ENCODE peak calls at places on chromosomes 2 and 18, in seven cellular contexts. One of them, this sample, is unnamed.

GRCh38 chr18:8506251-8507049 is 102.8 kb upstream of the RAB12 start:
- DNase-seq in posterior vena cava: peak; percentile 64
- DNase-seq in Calu3: no peak
- DNase-seq in stimulated activated CD4-positive, alpha-beta T cell treated with anti-CD3 and anti-CD28 coated beads, Interleukin-1b, Interleukin-23, amount 100 ng/mL, for 4 hours: no peak
- DNase-seq in RWPE1: no peak
- DNase-seq in kidney glomerular epithelial cell: no peak
- DNase-seq in ELF-1: no peak
- DNase-seq in this sample: no peak

GRCh38 chr2:12389354-12390045 is 327.2 kb upstream of the TRIB2 start:
- DNase-seq in posterior vena cava: no peak
- DNase-seq in RWPE1: no peak
- DNase-seq in kidney glomerular epithelial cell: no peak
- DNase-seq in Calu3: no peak
- DNase-seq in stimulated activated CD4-positive, alpha-beta T cell treated with anti-CD3 and anti-CD28 coated beads, Interleukin-1b, Interleukin-23, amount 100 ng/mL, for 4 hours: no peak
- DNase-seq in ELF-1: no peak
- DNase-seq in this sample: no peak

GRCh38 chr2:101628050-101628392 is 69.5 kb upstream of the MAP4K4 start:
- DNase-seq in kidney glomerular epithelial cell: no peak
- DNase-seq in Calu3: no peak
- DNase-seq in RWPE1: no peak
- DNase-seq in ELF-1: no peak
- DNase-seq in stimulated activated CD4-positive, alpha-beta T cell treated with anti-CD3 and anti-CD28 coated beads, Interleukin-1b, Interleukin-23, amount 100 ng/mL, for 4 hours: no peak
- DNase-seq in posterior vena cava: no peak
- DNase-seq in this sample: no peak

GRCh38 chr2:168392031-168392430 is 64.0 kb upstream of the CERS6 start:
- DNase-seq in posterior vena cava: no peak
- DNase-seq in ELF-1: no peak
- DNase-seq in kidney glomerular epithelial cell: no peak
- DNase-seq in RWPE1: no peak
- DNase-seq in Calu3: no peak
- DNase-seq in stimulated activated CD4-positive, alpha-beta T cell treated with anti-CD3 and anti-CD28 coated beads, Interleukin-1b, Interleukin-23, amount 100 ng/mL, for 4 hours: no peak
- DNase-seq in this sample: no peak

GRCh38 chr18:21100141-21100540 is 11.5 kb downstream of the ROCK1 start:
- DNase-seq in Calu3: no peak
- DNase-seq in posterior vena cava: no peak
- DNase-seq in ELF-1: no peak
- DNase-seq in kidney glomerular epithelial cell: peak; percentile 1
- DNase-seq in RWPE1: no peak
- DNase-seq in stimulated activated CD4-positive, alpha-beta T cell treated with anti-CD3 and anti-CD28 coated beads, Interleukin-1b, Interleukin-23, amount 100 ng/mL, for 4 hours: no peak
- DNase-seq in this sample: no peak

GRCh38 chr2:19611491-19612332 is 253.3 kb upstream of the OSR1 start:
- DNase-seq in kidney glomerular epithelial cell: peak; percentile 95
- DNase-seq in Calu3: peak; percentile 34
- DNase-seq in posterior vena cava: no peak
- DNase-seq in ELF-1: no peak
- DNase-seq in stimulated activated CD4-positive, alpha-beta T cell treated with anti-CD3 and anti-CD28 coated beads, Interleukin-1b, Interleukin-23, amount 100 ng/mL, for 4 hours: no peak
- DNase-seq in RWPE1: peak; percentile 68
- DNase-seq in this sample: no peak

GRCh38 chr2:108922141-108922915 is 66.7 kb downstream of the EDAR start:
- DNase-seq in posterior vena cava: peak; percentile 57
- DNase-seq in RWPE1: peak; percentile 71
- DNase-seq in kidney glomerular epithelial cell: no peak
- DNase-seq in Calu3: no peak
- DNase-seq in stimulated activated CD4-positive, alpha-beta T cell treated with anti-CD3 and anti-CD28 coated beads, Interleukin-1b, Interleukin-23, amount 100 ng/mL, for 4 hours: no peak
- DNase-seq in ELF-1: no peak
- DNase-seq in this sample: peak; percentile 69

GRCh38 chr18:39105095-39105494 is 1539.5 kb upstream of the CELF4 start:
- DNase-seq in stimulated activated CD4-positive, alpha-beta T cell treated with anti-CD3 and anti-CD28 coated beads, Interleukin-1b, Interleukin-23, amount 100 ng/mL, for 4 hours: no peak
- DNase-seq in RWPE1: no peak
- DNase-seq in posterior vena cava: no peak
- DNase-seq in ELF-1: no peak
- DNase-seq in kidney glomerular epithelial cell: no peak
- DNase-seq in Calu3: no peak
- DNase-seq in this sample: no peak

GRCh38 chr2:124566518-124566970 is 541.5 kb downstream of the CNTNAP5 start:
- DNase-seq in RWPE1: no peak
- DNase-seq in ELF-1: no peak
- DNase-seq in stimulated activated CD4-positive, alpha-beta T cell treated with anti-CD3 and anti-CD28 coated beads, Interleukin-1b, Interleukin-23, amount 100 ng/mL, for 4 hours: no peak
- DNase-seq in posterior vena cava: no peak
- DNase-seq in kidney glomerular epithelial cell: no peak
- DNase-seq in Calu3: peak; percentile 1
- DNase-seq in this sample: no peak

GRCh38 chr18:79481041-79481790 is 85.5 kb downstream of the NFATC1 start:
- DNase-seq in posterior vena cava: peak; percentile 74
- DNase-seq in Calu3: no peak
- DNase-seq in kidney glomerular epithelial cell: no peak
- DNase-seq in ELF-1: peak; percentile 73
- DNase-seq in RWPE1: no peak
- DNase-seq in stimulated activated CD4-positive, alpha-beta T cell treated with anti-CD3 and anti-CD28 coated beads, Interleukin-1b, Interleukin-23, amount 100 ng/mL, for 4 hours: no peak
- DNase-seq in this sample: peak; percentile 29

GRCh38 chr2:8437949-8438400 is 243.9 kb upstream of the ID2 start:
- DNase-seq in kidney glomerular epithelial cell: no peak
- DNase-seq in posterior vena cava: no peak
- DNase-seq in RWPE1: no peak
- DNase-seq in stimulated activated CD4-positive, alpha-beta T cell treated with anti-CD3 and anti-CD28 coated beads, Interleukin-1b, Interleukin-23, amount 100 ng/mL, for 4 hours: no peak
- DNase-seq in ELF-1: no peak
- DNase-seq in Calu3: no peak
- DNase-seq in this sample: no peak

GRCh38 chr2:96489261-96489660 is 15.9 kb downstream of the NEURL3 start:
- DNase-seq in ELF-1: no peak
- DNase-seq in stimulated activated CD4-positive, alpha-beta T cell treated with anti-CD3 and anti-CD28 coated beads, Interleukin-1b, Interleukin-23, amount 100 ng/mL, for 4 hours: no peak
- DNase-seq in Calu3: no peak
- DNase-seq in posterior vena cava: no peak
- DNase-seq in kidney glomerular epithelial cell: no peak
- DNase-seq in RWPE1: no peak
- DNase-seq in this sample: no peak

GRCh38 chr2:162125138-162125537 is 26.9 kb downstream of the GCG start:
- DNase-seq in Calu3: no peak
- DNase-seq in RWPE1: no peak
- DNase-seq in stimulated activated CD4-positive, alpha-beta T cell treated with anti-CD3 and anti-CD28 coated beads, Interleukin-1b, Interleukin-23, amount 100 ng/mL, for 4 hours: no peak
- DNase-seq in kidney glomerular epithelial cell: peak; percentile 82
- DNase-seq in posterior vena cava: no peak
- DNase-seq in ELF-1: peak; percentile 6
- DNase-seq in this sample: no peak

GRCh38 chr2:70078384-70078783 is 8.9 kb upstream of the PCBP1 start:
- DNase-seq in RWPE1: no peak
- DNase-seq in ELF-1: no peak
- DNase-seq in posterior vena cava: no peak
- DNase-seq in kidney glomerular epithelial cell: no peak
- DNase-seq in Calu3: no peak
- DNase-seq in stimulated activated CD4-positive, alpha-beta T cell treated with anti-CD3 and anti-CD28 coated beads, Interleukin-1b, Interleukin-23, amount 100 ng/mL, for 4 hours: no peak
- DNase-seq in this sample: no peak

GRCh38 chr2:55776479-55776878 is 82.8 kb upstream of the PNPT1 start:
- DNase-seq in RWPE1: peak; percentile 8
- DNase-seq in ELF-1: no peak
- DNase-seq in Calu3: no peak
- DNase-seq in posterior vena cava: no peak
- DNase-seq in stimulated activated CD4-positive, alpha-beta T cell treated with anti-CD3 and anti-CD28 coated beads, Interleukin-1b, Interleukin-23, amount 100 ng/mL, for 4 hours: no peak
- DNase-seq in kidney glomerular epithelial cell: no peak
- DNase-seq in this sample: no peak

GRCh38 chr2:191112448-191112901 is 38.3 kb downstream of the STAT4 start:
- DNase-seq in kidney glomerular epithelial cell: no peak
- DNase-seq in ELF-1: no peak
- DNase-seq in RWPE1: no peak
- DNase-seq in stimulated activated CD4-positive, alpha-beta T cell treated with anti-CD3 and anti-CD28 coated beads, Interleukin-1b, Interleukin-23, amount 100 ng/mL, for 4 hours: no peak
- DNase-seq in posterior vena cava: no peak
- DNase-seq in Calu3: no peak
- DNase-seq in this sample: no peak

GRCh38 chr2:126714191-126714965 is 58.4 kb downstream of the GYPC start:
- DNase-seq in RWPE1: no peak
- DNase-seq in kidney glomerular epithelial cell: no peak
- DNase-seq in posterior vena cava: no peak
- DNase-seq in ELF-1: no peak
- DNase-seq in stimulated activated CD4-positive, alpha-beta T cell treated with anti-CD3 and anti-CD28 coated beads, Interleukin-1b, Interleukin-23, amount 100 ng/mL, for 4 hours: no peak
- DNase-seq in Calu3: no peak
- DNase-seq in this sample: no peak

GRCh38 chr2:77487074-77487803 is 34.9 kb downstream of the LRRTM4 start:
- DNase-seq in RWPE1: no peak
- DNase-seq in posterior vena cava: peak; percentile 80
- DNase-seq in kidney glomerular epithelial cell: no peak
- DNase-seq in stimulated activated CD4-positive, alpha-beta T cell treated with anti-CD3 and anti-CD28 coated beads, Interleukin-1b, Interleukin-23, amount 100 ng/mL, for 4 hours: no peak
- DNase-seq in Calu3: no peak
- DNase-seq in ELF-1: no peak
- DNase-seq in this sample: peak; percentile 23

GRCh38 chr18:46411862-46412690 is 244.9 kb downstream of the LOXHD1 start:
- DNase-seq in posterior vena cava: no peak
- DNase-seq in ELF-1: peak; percentile 68
- DNase-seq in kidney glomerular epithelial cell: no peak
- DNase-seq in Calu3: no peak
- DNase-seq in RWPE1: no peak
- DNase-seq in stimulated activated CD4-positive, alpha-beta T cell treated with anti-CD3 and anti-CD28 coated beads, Interleukin-1b, Interleukin-23, amount 100 ng/mL, for 4 hours: no peak
- DNase-seq in this sample: no peak

GRCh38 chr2:128787616-128788015 is 468.9 kb upstream of the HS6ST1 start:
- DNase-seq in ELF-1: no peak
- DNase-seq in posterior vena cava: no peak
- DNase-seq in Calu3: no peak
- DNase-seq in RWPE1: no peak
- DNase-seq in stimulated activated CD4-positive, alpha-beta T cell treated with anti-CD3 and anti-CD28 coated beads, Interleukin-1b, Interleukin-23, amount 100 ng/mL, for 4 hours: no peak
- DNase-seq in kidney glomerular epithelial cell: no peak
- DNase-seq in this sample: no peak

GRCh38 chr2:145034511-145034910 is 514.6 kb upstream of the ZEB2 start:
- DNase-seq in posterior vena cava: no peak
- DNase-seq in Calu3: no peak
- DNase-seq in stimulated activated CD4-positive, alpha-beta T cell treated with anti-CD3 and anti-CD28 coated beads, Interleukin-1b, Interleukin-23, amount 100 ng/mL, for 4 hours: no peak
- DNase-seq in kidney glomerular epithelial cell: no peak
- DNase-seq in ELF-1: no peak
- DNase-seq in RWPE1: no peak
- DNase-seq in this sample: no peak

GRCh38 chr2:173991857-173992588 is 26.9 kb upstream of the SP3 start:
- DNase-seq in ELF-1: no peak
- DNase-seq in posterior vena cava: peak; percentile 96
- DNase-seq in RWPE1: no peak
- DNase-seq in kidney glomerular epithelial cell: no peak
- DNase-seq in Calu3: no peak
- DNase-seq in stimulated activated CD4-positive, alpha-beta T cell treated with anti-CD3 and anti-CD28 coated beads, Interleukin-1b, Interleukin-23, amount 100 ng/mL, for 4 hours: no peak
- DNase-seq in this sample: no peak

GRCh38 chr2:119425620-119426395 is 5.8 kb upstream of the TMEM37 start:
- DNase-seq in stimulated activated CD4-positive, alpha-beta T cell treated with anti-CD3 and anti-CD28 coated beads, Interleukin-1b, Interleukin-23, amount 100 ng/mL, for 4 hours: no peak
- DNase-seq in ELF-1: no peak
- DNase-seq in posterior vena cava: no peak
- DNase-seq in Calu3: no peak
- DNase-seq in RWPE1: no peak
- DNase-seq in kidney glomerular epithelial cell: no peak
- DNase-seq in this sample: no peak

GRCh38 chr2:44796771-44797170 is 144.7 kb upstream of the SIX3 start:
- DNase-seq in Calu3: no peak
- DNase-seq in kidney glomerular epithelial cell: no peak
- DNase-seq in RWPE1: no peak
- DNase-seq in posterior vena cava: no peak
- DNase-seq in ELF-1: no peak
- DNase-seq in stimulated activated CD4-positive, alpha-beta T cell treated with anti-CD3 and anti-CD28 coated beads, Interleukin-1b, Interleukin-23, amount 100 ng/mL, for 4 hours: no peak
- DNase-seq in this sample: no peak

GRCh38 chr2:95722331-95722730 is 130.5 kb downstream of the TRIM43 start:
- DNase-seq in stimulated activated CD4-positive, alpha-beta T cell treated with anti-CD3 and anti-CD28 coated beads, Interleukin-1b, Interleukin-23, amount 100 ng/mL, for 4 hours: no peak
- DNase-seq in posterior vena cava: no peak
- DNase-seq in RWPE1: no peak
- DNase-seq in Calu3: no peak
- DNase-seq in kidney glomerular epithelial cell: no peak
- DNase-seq in ELF-1: no peak
- DNase-seq in this sample: no peak

GRCh38 chr2:159287733-159288132 is 1.2 kb upstream of the WDSUB1 start:
- DNase-seq in ELF-1: no peak
- DNase-seq in stimulated activated CD4-positive, alpha-beta T cell treated with anti-CD3 and anti-CD28 coated beads, Interleukin-1b, Interleukin-23, amount 100 ng/mL, for 4 hours: no peak
- DNase-seq in kidney glomerular epithelial cell: no peak
- DNase-seq in Calu3: no peak
- DNase-seq in RWPE1: no peak
- DNase-seq in posterior vena cava: no peak
- DNase-seq in this sample: no peak

GRCh38 chr2:145316496-145316895 is 796.6 kb upstream of the ZEB2 start:
- DNase-seq in kidney glomerular epithelial cell: no peak
- DNase-seq in RWPE1: no peak
- DNase-seq in posterior vena cava: no peak
- DNase-seq in Calu3: no peak
- DNase-seq in stimulated activated CD4-positive, alpha-beta T cell treated with anti-CD3 and anti-CD28 coated beads, Interleukin-1b, Interleukin-23, amount 100 ng/mL, for 4 hours: no peak
- DNase-seq in ELF-1: no peak
- DNase-seq in this sample: no peak

GRCh38 chr2:122414911-122415310 is 659.5 kb downstream of the TSN start:
- DNase-seq in stimulated activated CD4-positive, alpha-beta T cell treated with anti-CD3 and anti-CD28 coated beads, Interleukin-1b, Interleukin-23, amount 100 ng/mL, for 4 hours: no peak
- DNase-seq in ELF-1: no peak
- DNase-seq in RWPE1: peak; percentile 61
- DNase-seq in kidney glomerular epithelial cell: peak; percentile 5
- DNase-seq in posterior vena cava: no peak
- DNase-seq in Calu3: peak; percentile 5
- DNase-seq in this sample: no peak

GRCh38 chr2:28495551-28496284 is at the start of gene PLB1:
- DNase-seq in stimulated activated CD4-positive, alpha-beta T cell treated with anti-CD3 and anti-CD28 coated beads, Interleukin-1b, Interleukin-23, amount 100 ng/mL, for 4 hours: no peak
- DNase-seq in kidney glomerular epithelial cell: no peak
- DNase-seq in posterior vena cava: no peak
- DNase-seq in RWPE1: no peak
- DNase-seq in ELF-1: no peak
- DNase-seq in Calu3: no peak
- DNase-seq in this sample: no peak

GRCh38 chr2:182818541-182819308 is 47.7 kb downstream of the FRZB start:
- DNase-seq in Calu3: no peak
- DNase-seq in ELF-1: peak; percentile 76
- DNase-seq in kidney glomerular epithelial cell: no peak
- DNase-seq in posterior vena cava: no peak
- DNase-seq in RWPE1: no peak
- DNase-seq in stimulated activated CD4-positive, alpha-beta T cell treated with anti-CD3 and anti-CD28 coated beads, Interleukin-1b, Interleukin-23, amount 100 ng/mL, for 4 hours: no peak
- DNase-seq in this sample: no peak

GRCh38 chr2:55282110-55282917 is 13.3 kb upstream of the MTIF2 start:
- DNase-seq in RWPE1: peak; percentile 57
- DNase-seq in stimulated activated CD4-positive, alpha-beta T cell treated with anti-CD3 and anti-CD28 coated beads, Interleukin-1b, Interleukin-23, amount 100 ng/mL, for 4 hours: peak; percentile 71
- DNase-seq in ELF-1: peak; percentile 92
- DNase-seq in posterior vena cava: peak; percentile 98
- DNase-seq in kidney glomerular epithelial cell: peak; percentile 76
- DNase-seq in Calu3: peak; percentile 85
- DNase-seq in this sample: peak; percentile 82

GRCh38 chr2:65856928-65857327 is 424.5 kb upstream of the SPRED2 start:
- DNase-seq in stimulated activated CD4-positive, alpha-beta T cell treated with anti-CD3 and anti-CD28 coated beads, Interleukin-1b, Interleukin-23, amount 100 ng/mL, for 4 hours: no peak
- DNase-seq in kidney glomerular epithelial cell: no peak
- DNase-seq in RWPE1: no peak
- DNase-seq in posterior vena cava: no peak
- DNase-seq in ELF-1: no peak
- DNase-seq in Calu3: no peak
- DNase-seq in this sample: no peak

GRCh38 chr2:140528982-140529381 is 1601.8 kb downstream of the LRP1B start:
- DNase-seq in posterior vena cava: no peak
- DNase-seq in ELF-1: no peak
- DNase-seq in stimulated activated CD4-positive, alpha-beta T cell treated with anti-CD3 and anti-CD28 coated beads, Interleukin-1b, Interleukin-23, amount 100 ng/mL, for 4 hours: no peak
- DNase-seq in kidney glomerular epithelial cell: no peak
- DNase-seq in Calu3: no peak
- DNase-seq in RWPE1: no peak
- DNase-seq in this sample: no peak

GRCh38 chr2:236743623-236744280 is 174.1 kb downstream of the ACKR3 start:
- DNase-seq in ELF-1: no peak
- DNase-seq in kidney glomerular epithelial cell: no peak
- DNase-seq in posterior vena cava: no peak
- DNase-seq in RWPE1: no peak
- DNase-seq in Calu3: no peak
- DNase-seq in stimulated activated CD4-positive, alpha-beta T cell treated with anti-CD3 and anti-CD28 coated beads, Interleukin-1b, Interleukin-23, amount 100 ng/mL, for 4 hours: no peak
- DNase-seq in this sample: no peak

GRCh38 chr2:193608451-193608850 is 1413.7 kb upstream of the TMEFF2 start:
- DNase-seq in ELF-1: no peak
- DNase-seq in posterior vena cava: no peak
- DNase-seq in kidney glomerular epithelial cell: no peak
- DNase-seq in Calu3: no peak
- DNase-seq in RWPE1: no peak
- DNase-seq in stimulated activated CD4-positive, alpha-beta T cell treated with anti-CD3 and anti-CD28 coated beads, Interleukin-1b, Interleukin-23, amount 100 ng/mL, for 4 hours: no peak
- DNase-seq in this sample: no peak